ENCODE peak calls at places on chromosome 4, in seven cellular contexts. One of them, this sample, is unnamed.

GRCh38 chr4:34619531-34620109 is 1624.7 kb downstream of the ARAP2 start:
- DNase-seq in gastrocnemius medialis: no peak
- DNase-seq in adrenal gland: no peak
- DNase-seq in ovary: no peak
- DNase-seq in prostate gland: no peak
- DNase-seq in lower leg skin: no peak
- DNase-seq in body of pancreas: no peak
- DNase-seq in this sample: no peak

GRCh38 chr4:159503243-159503642 is 400.4 kb downstream of the RAPGEF2 start:
- DNase-seq in lower leg skin: no peak
- DNase-seq in gastrocnemius medialis: no peak
- DNase-seq in ovary: no peak
- DNase-seq in prostate gland: no peak
- DNase-seq in adrenal gland: no peak
- DNase-seq in body of pancreas: no peak
- DNase-seq in this sample: no peak

GRCh38 chr4:183438458-183439113 is 5.8 kb upstream of the CDKN2AIP start:
- DNase-seq in prostate gland: peak
- DNase-seq in adrenal gland: no peak
- DNase-seq in lower leg skin: no peak
- DNase-seq in gastrocnemius medialis: no peak
- DNase-seq in ovary: no peak
- DNase-seq in body of pancreas: peak
- DNase-seq in this sample: peak

GRCh38 chr4:110988741-110989140 is 365.9 kb upstream of the PITX2 start:
- DNase-seq in ovary: no peak
- DNase-seq in gastrocnemius medialis: no peak
- DNase-seq in lower leg skin: no peak
- DNase-seq in prostate gland: no peak
- DNase-seq in adrenal gland: no peak
- DNase-seq in body of pancreas: no peak
- DNase-seq in this sample: no peak

GRCh38 chr4:48968814-48969213 is 17.3 kb upstream of the CWH43 start:
- DNase-seq in lower leg skin: no peak
- DNase-seq in adrenal gland: no peak
- DNase-seq in ovary: no peak
- DNase-seq in body of pancreas: no peak
- DNase-seq in gastrocnemius medialis: no peak
- DNase-seq in prostate gland: no peak
- DNase-seq in this sample: no peak

GRCh38 chr4:187865914-187866313 is 129.7 kb upstream of the ZFP42 start:
- DNase-seq in gastrocnemius medialis: no peak
- DNase-seq in ovary: no peak
- DNase-seq in adrenal gland: no peak
- DNase-seq in prostate gland: no peak
- DNase-seq in lower leg skin: no peak
- DNase-seq in body of pancreas: no peak
- DNase-seq in this sample: no peak

GRCh38 chr4:42787071-42787463 is 105.4 kb upstream of the GRXCR1 start:
- DNase-seq in ovary: no peak
- DNase-seq in lower leg skin: no peak
- DNase-seq in gastrocnemius medialis: no peak
- DNase-seq in body of pancreas: no peak
- DNase-seq in adrenal gland: no peak
- DNase-seq in prostate gland: no peak
- DNase-seq in this sample: no peak

GRCh38 chr4:187602339-187603092 is 393.1 kb upstream of the ZFP42 start:
- DNase-seq in prostate gland: no peak
- DNase-seq in adrenal gland: no peak
- DNase-seq in gastrocnemius medialis: no peak
- DNase-seq in lower leg skin: no peak
- DNase-seq in ovary: no peak
- DNase-seq in body of pancreas: no peak
- DNase-seq in this sample: no peak

GRCh38 chr4:119025440-119025839 is 110.2 kb upstream of the MYOZ2 start:
- DNase-seq in gastrocnemius medialis: peak
- DNase-seq in lower leg skin: peak
- DNase-seq in adrenal gland: peak
- DNase-seq in body of pancreas: peak
- DNase-seq in prostate gland: peak
- DNase-seq in ovary: peak
- DNase-seq in this sample: no peak

GRCh38 chr4:78424456-78424855 is 127.1 kb upstream of the ANXA3 start:
- DNase-seq in prostate gland: no peak
- DNase-seq in lower leg skin: no peak
- DNase-seq in adrenal gland: no peak
- DNase-seq in gastrocnemius medialis: no peak
- DNase-seq in body of pancreas: no peak
- DNase-seq in ovary: no peak
- DNase-seq in this sample: no peak

GRCh38 chr4:80202190-80202711 is 4.9 kb downstream of the PRDM8 start:
- DNase-seq in adrenal gland: peak
- DNase-seq in body of pancreas: peak
- DNase-seq in ovary: peak
- DNase-seq in lower leg skin: peak
- DNase-seq in gastrocnemius medialis: peak
- DNase-seq in prostate gland: peak
- DNase-seq in this sample: no peak

GRCh38 chr4:128477540-128477939 is 189.9 kb upstream of the PGRMC2 start:
- DNase-seq in prostate gland: no peak
- DNase-seq in adrenal gland: no peak
- DNase-seq in ovary: no peak
- DNase-seq in lower leg skin: no peak
- DNase-seq in gastrocnemius medialis: no peak
- DNase-seq in body of pancreas: no peak
- DNase-seq in this sample: no peak

GRCh38 chr4:82691431-82691830 is 107.2 kb downstream of the SCD5 start:
- DNase-seq in body of pancreas: no peak
- DNase-seq in prostate gland: no peak
- DNase-seq in ovary: no peak
- DNase-seq in adrenal gland: no peak
- DNase-seq in gastrocnemius medialis: no peak
- DNase-seq in lower leg skin: no peak
- DNase-seq in this sample: no peak

GRCh38 chr4:2835978-2836377 is 7.7 kb upstream of the ADD1 start:
- DNase-seq in body of pancreas: no peak
- DNase-seq in prostate gland: no peak
- DNase-seq in gastrocnemius medialis: peak
- DNase-seq in adrenal gland: peak
- DNase-seq in ovary: peak
- DNase-seq in lower leg skin: no peak
- DNase-seq in this sample: no peak

GRCh38 chr4:100206850-100207249 is 16.6 kb upstream of the DDIT4L start:
- DNase-seq in body of pancreas: no peak
- DNase-seq in gastrocnemius medialis: no peak
- DNase-seq in prostate gland: no peak
- DNase-seq in lower leg skin: no peak
- DNase-seq in ovary: no peak
- DNase-seq in adrenal gland: no peak
- DNase-seq in this sample: no peak

GRCh38 chr4:48752726-48753125 is 27.4 kb downstream of the FRYL start:
- DNase-seq in adrenal gland: peak
- DNase-seq in body of pancreas: no peak
- DNase-seq in gastrocnemius medialis: no peak
- DNase-seq in ovary: no peak
- DNase-seq in prostate gland: no peak
- DNase-seq in lower leg skin: no peak
- DNase-seq in this sample: no peak

GRCh38 chr4:73450398-73451004 is 14.5 kb downstream of the AFP start:
- DNase-seq in body of pancreas: peak
- DNase-seq in lower leg skin: no peak
- DNase-seq in ovary: peak
- DNase-seq in gastrocnemius medialis: no peak
- DNase-seq in prostate gland: no peak
- DNase-seq in adrenal gland: no peak
- DNase-seq in this sample: no peak

GRCh38 chr4:94665500-94666398 is 92.0 kb upstream of the BMPR1B start:
- DNase-seq in prostate gland: no peak
- DNase-seq in gastrocnemius medialis: no peak
- DNase-seq in body of pancreas: no peak
- DNase-seq in lower leg skin: no peak
- DNase-seq in ovary: no peak
- DNase-seq in adrenal gland: no peak
- DNase-seq in this sample: no peak

GRCh38 chr4:5357863-5358262 is 306.6 kb downstream of the STK32B start:
- DNase-seq in adrenal gland: no peak
- DNase-seq in ovary: no peak
- DNase-seq in gastrocnemius medialis: no peak
- DNase-seq in lower leg skin: no peak
- DNase-seq in prostate gland: no peak
- DNase-seq in body of pancreas: no peak
- DNase-seq in this sample: no peak

GRCh38 chr4:69057620-69058409 is 38.5 kb upstream of the UGT2B7 start:
- DNase-seq in prostate gland: no peak
- DNase-seq in gastrocnemius medialis: no peak
- DNase-seq in lower leg skin: no peak
- DNase-seq in body of pancreas: peak
- DNase-seq in adrenal gland: no peak
- DNase-seq in ovary: no peak
- DNase-seq in this sample: no peak

DNA sequence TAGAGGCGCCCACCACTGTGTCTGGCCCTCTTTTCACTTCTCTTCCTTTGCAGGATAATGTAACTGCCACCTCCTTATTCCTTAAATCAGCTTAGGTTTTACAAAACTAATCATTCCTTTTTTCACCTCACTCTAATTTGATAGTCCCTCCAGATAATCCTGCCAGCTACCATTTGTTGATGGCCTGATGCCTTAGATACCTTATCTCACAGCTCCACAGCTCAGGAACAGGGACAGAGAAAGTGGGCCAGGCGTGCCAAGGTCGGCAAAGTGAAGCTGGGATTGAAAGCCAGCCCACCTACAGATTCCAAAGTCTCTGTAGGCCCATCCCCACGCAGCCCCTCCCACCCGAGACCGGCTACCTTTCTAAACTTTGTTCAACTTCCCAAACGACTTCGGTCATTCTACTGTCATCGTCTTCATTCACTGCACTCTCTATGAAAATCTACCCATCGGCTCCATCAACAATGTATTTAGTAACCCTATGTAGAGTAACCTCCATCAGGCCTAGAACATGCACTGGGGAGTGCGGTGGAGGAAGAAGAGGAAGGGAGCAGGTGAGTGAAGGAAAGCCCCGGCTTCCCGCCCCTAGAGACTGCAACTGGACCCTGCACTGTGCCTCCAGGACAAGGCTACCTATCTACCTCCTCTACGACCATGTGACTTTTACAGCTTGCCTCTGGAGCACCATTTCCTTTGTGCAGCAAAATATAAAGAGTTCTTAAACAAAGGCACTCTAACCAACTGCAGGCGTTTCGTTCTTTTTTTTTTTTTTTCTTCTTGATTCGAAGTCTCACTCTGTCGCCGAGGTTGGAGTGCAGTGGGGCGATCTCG is 1.5 kb downstream of the CASP6 start:
- DNase-seq in adrenal gland: no peak
- DNase-seq in ovary: no peak
- DNase-seq in prostate gland: no peak
- DNase-seq in gastrocnemius medialis: no peak
- DNase-seq in body of pancreas: peak
- DNase-seq in lower leg skin: no peak
- DNase-seq in this sample: no peak
- TF ChIP-seq POLR2A in adrenal gland: no peak
- TF ChIP-seq POLR2A in ovary: no peak
- TF ChIP-seq POLR2A in prostate gland: no peak
- TF ChIP-seq POLR2A in gastrocnemius medialis: no peak
- TF ChIP-seq POLR2A in body of pancreas: no peak
- TF ChIP-seq POLR2A in lower leg skin: no peak
- TF ChIP-seq POLR2A in this sample: no peak

DNA sequence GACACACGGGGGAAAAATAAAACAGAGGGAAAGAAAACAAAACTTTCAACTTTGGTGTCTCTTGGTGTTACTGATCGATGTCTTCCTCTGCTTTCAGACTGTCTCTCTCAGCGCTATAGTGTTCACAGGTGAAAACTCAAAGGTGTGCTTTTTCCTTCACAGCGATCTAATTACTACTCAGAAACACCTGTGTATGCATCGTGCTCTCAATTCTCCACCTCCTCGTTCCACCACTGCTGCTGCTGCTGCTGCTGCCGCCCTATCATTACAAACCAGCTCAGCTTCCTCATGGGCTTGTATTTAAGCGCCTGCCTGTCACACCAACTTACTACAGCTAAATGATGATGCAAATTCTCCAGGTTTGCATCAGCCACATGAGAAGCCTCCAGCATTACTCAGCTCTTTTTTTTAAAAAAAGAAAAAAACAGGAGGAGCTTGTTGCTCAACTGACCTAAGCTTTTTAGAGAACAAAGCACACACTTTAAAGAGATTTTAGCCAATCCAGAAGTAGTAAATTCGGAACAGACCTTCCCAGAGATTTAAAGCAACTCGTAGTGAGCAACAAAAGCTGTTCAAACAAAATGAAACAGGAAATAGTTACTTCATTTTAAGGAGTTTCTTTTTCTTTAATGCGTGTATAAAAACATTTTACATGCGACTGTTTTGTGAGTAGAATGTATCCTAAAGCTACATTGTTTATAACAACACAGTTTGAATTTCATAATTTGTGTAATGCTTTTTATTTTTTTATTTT is at the start of gene SLC7A11:
- DNase-seq in adrenal gland: peak
- DNase-seq in gastrocnemius medialis: peak
- DNase-seq in lower leg skin: peak
- DNase-seq in ovary: peak
- DNase-seq in body of pancreas: peak
- DNase-seq in prostate gland: peak
- DNase-seq in this sample: no peak
- TF ChIP-seq POLR2A in adrenal gland: no peak
- TF ChIP-seq POLR2A in gastrocnemius medialis: no peak
- TF ChIP-seq POLR2A in lower leg skin: no peak
- TF ChIP-seq POLR2A in ovary: no peak
- TF ChIP-seq POLR2A in body of pancreas: peak
- TF ChIP-seq POLR2A in prostate gland: no peak
- TF ChIP-seq POLR2A in this sample: peak

DNA sequence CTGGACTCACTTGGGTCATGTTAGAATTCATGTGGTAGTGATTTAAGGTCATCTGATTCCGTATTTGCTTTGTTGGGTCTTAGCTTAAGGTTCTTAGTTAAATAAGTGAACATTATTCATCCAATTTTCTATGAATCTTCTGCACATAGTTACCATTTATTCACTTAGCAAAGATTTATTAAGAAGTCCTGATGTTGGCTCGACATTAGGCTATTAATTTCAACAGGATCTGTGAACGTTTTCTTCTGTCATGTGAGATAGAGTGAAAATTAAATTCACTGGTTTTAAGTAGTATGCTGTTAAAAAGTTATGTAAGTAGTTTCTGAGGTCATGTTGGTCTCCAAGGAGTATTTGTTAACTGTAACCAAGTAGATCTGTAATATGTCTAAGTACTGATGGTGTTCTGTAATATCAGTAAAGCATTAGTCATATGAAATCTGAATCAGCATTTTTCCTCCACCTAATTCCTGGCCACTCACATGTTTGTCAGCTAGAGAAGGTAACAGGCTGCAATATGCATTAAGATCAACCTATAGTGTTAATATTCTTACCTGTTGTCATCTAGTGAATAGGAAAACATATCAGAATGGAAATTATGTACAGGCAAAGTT is 155.6 kb downstream of the PCDH7 start:
- DNase-seq in gastrocnemius medialis: no peak
- DNase-seq in lower leg skin: no peak
- DNase-seq in adrenal gland: no peak
- DNase-seq in body of pancreas: no peak
- DNase-seq in prostate gland: no peak
- DNase-seq in ovary: no peak
- DNase-seq in this sample: no peak
- TF ChIP-seq POLR2A in gastrocnemius medialis: no peak
- TF ChIP-seq POLR2A in lower leg skin: no peak
- TF ChIP-seq POLR2A in adrenal gland: no peak
- TF ChIP-seq POLR2A in body of pancreas: no peak
- TF ChIP-seq POLR2A in prostate gland: no peak
- TF ChIP-seq POLR2A in ovary: no peak
- TF ChIP-seq POLR2A in this sample: no peak

GRCh38 chr4:16067515-16067914 is 16.3 kb downstream of the PROM1 start:
- DNase-seq in body of pancreas: peak
- DNase-seq in ovary: no peak
- DNase-seq in adrenal gland: no peak
- DNase-seq in gastrocnemius medialis: no peak
- DNase-seq in lower leg skin: no peak
- DNase-seq in prostate gland: no peak
- DNase-seq in this sample: no peak
- TF ChIP-seq POLR2A in body of pancreas: no peak
- TF ChIP-seq POLR2A in ovary: no peak
- TF ChIP-seq POLR2A in adrenal gland: no peak
- TF ChIP-seq POLR2A in gastrocnemius medialis: no peak
- TF ChIP-seq POLR2A in lower leg skin: no peak
- TF ChIP-seq POLR2A in prostate gland: no peak
- TF ChIP-seq POLR2A in this sample: no peak